ENCODE peak calls at places on chromosomes 2 and 18, in five cellular contexts. G is AG04450; R is GM23338; H is fibroblast of lung; L is CD4-positive, alpha-beta T cell. I is an unnamed sample.

GRCh38 chr2:152369176-152369860 is 34.3 kb downstream of the FMNL2 start:
- DNase-seq in G (peak), R (no peak), H (peak), L (no peak), I (no peak)

GRCh38 chr2:134845719-134846118 is 7.3 kb downstream of the ACMSD start:
- DNase-seq in G (no peak), R (no peak), H (peak), L (no peak), I (no peak)

GRCh38 chr2:158998486-158999248 is 30.2 kb downstream of the TANC1 start:
- DNase-seq in G (no peak), R (no peak), H (peak), L (no peak), I (no peak)

GRCh38 chr18:57837917-57838548 is 34.9 kb upstream of the ATP8B1 start:
- DNase-seq in G (no peak), R (no peak), H (no peak), L (no peak), I (no peak)

GRCh38 chr2:12935226-12935625 is 218.5 kb downstream of the TRIB2 start:
- DNase-seq in G (no peak), R (peak), H (no peak), L (no peak), I (no peak)

GRCh38 chr2:39772086-39772811 is 6.8 kb downstream of the THUMPD2 start:
- DNase-seq in G (no peak), R (peak), H (peak), L (no peak), I (no peak)

GRCh38 chr2:26982102-26982742 is 11.8 kb downstream of the MAPRE3 start:
- DNase-seq in G (no peak), R (peak), H (peak), L (no peak), I (peak)

GRCh38 chr18:50446629-50447028 is 71.8 kb downstream of the SKA1 start:
- DNase-seq in G (no peak), R (peak), H (no peak), L (no peak), I (no peak)

GRCh38 chr18:8548186-8548585 is 61.1 kb upstream of the RAB12 start:
- DNase-seq in G (peak), R (no peak), H (no peak), L (no peak), I (no peak)

GRCh38 chr2:132503621-132504200 is 87.1 kb downstream of the GPR39 start:
- DNase-seq in G (no peak), R (no peak), H (no peak), L (no peak), I (no peak)

GRCh38 chr2:134212726-134213125 is 41.1 kb upstream of the MGAT5 start:
- DNase-seq in G (no peak), R (no peak), H (no peak), L (no peak), I (no peak)

GRCh38 chr18:6613581-6613980 is 115.9 kb upstream of the ARHGAP28 start:
- DNase-seq in G (no peak), R (peak), H (no peak), L (no peak), I (no peak)

GRCh38 chr2:51697095-51697494 is 665.2 kb upstream of the NRXN1 start:
- DNase-seq in G (no peak), R (no peak), H (no peak), L (no peak), I (no peak)

GRCh38 chr18:49066977-49067556 is 116.3 kb upstream of the SMAD7 start:
- DNase-seq in G (no peak), R (no peak), H (no peak), L (no peak), I (no peak)

GRCh38 chr18:12515550-12515949 is 107.8 kb downstream of the PRELID3A start:
- DNase-seq in G (no peak), R (no peak), H (no peak), L (no peak), I (no peak)

GRCh38 chr2:9737053-9737875 is 106.0 kb upstream of the TAF1B start:
- DNase-seq in G (no peak), R (no peak), H (no peak), L (no peak), I (no peak)

GRCh38 chr18:60372598-60372997 is at the start of gene MC4R:
- DNase-seq in G (peak), R (peak), H (peak), L (no peak), I (peak)

GRCh38 chr18:22174341-22175148 is 5.2 kb downstream of the GATA6 start:
- DNase-seq in G (no peak), R (no peak), H (peak), L (no peak), I (no peak)

GRCh38 chr2:72927619-72928537 is 10.6 kb downstream of the EMX1 start:
- DNase-seq in G (no peak), R (no peak), H (no peak), L (no peak), I (no peak)

GRCh38 chr2:145066151-145066661 is 546.3 kb upstream of the ZEB2 start:
- DNase-seq in G (no peak), R (no peak), H (peak), L (no peak), I (no peak)

GRCh38 chr2:145066795-145067194 is 546.9 kb upstream of the ZEB2 start:
- DNase-seq in G (no peak), R (no peak), H (no peak), L (no peak), I (no peak)

GRCh38 chr2:70966681-70967080 is 11.7 kb upstream of the ANKRD53 start:
- DNase-seq in G (no peak), R (no peak), H (no peak), L (no peak), I (no peak)

GRCh38 chr2:189659734-189660133 is 1.5 kb upstream of the ASNSD1 start:
- DNase-seq in G (no peak), R (no peak), H (no peak), L (no peak), I (no peak)

GRCh38 chr2:61535449-61535848 is 2.7 kb downstream of the XPO1 start:
- DNase-seq in G (no peak), R (no peak), H (peak), L (no peak), I (no peak)

GRCh38 chr2:220279372-220279771 is 651.9 kb downstream of the SLC4A3 start:
- DNase-seq in G (peak), R (no peak), H (peak), L (no peak), I (no peak)

GRCh38 chr18:75114231-75114630 is 94.7 kb downstream of the PTGR3 start:
- DNase-seq in G (no peak), R (no peak), H (no peak), L (no peak), I (no peak)

GRCh38 chr2:224982910-224983688 is 59.2 kb downstream of the DOCK10 start:
- DNase-seq in G (peak), R (peak), H (peak), L (peak), I (peak)

GRCh38 chr18:72555983-72556382 is 11.8 kb upstream of the CBLN2 start:
- DNase-seq in G (no peak), R (no peak), H (no peak), L (no peak), I (no peak)

GRCh38 chr2:26469092-26469710 is 8.7 kb downstream of the OTOF start:
- DNase-seq in G (peak), R (peak), H (peak), L (no peak), I (peak)

GRCh38 chr2:163348843-163349395 is 386.9 kb downstream of the FIGN start:
- DNase-seq in G (peak), R (peak), H (peak), L (no peak), I (no peak)

GRCh38 chr2:168790226-168790902 is 12.1 kb upstream of the NOSTRIN start:
- DNase-seq in G (no peak), R (no peak), H (no peak), L (no peak), I (no peak)

GRCh38 chr2:120224256-120224655 is 1.1 kb upstream of the TMEM185B start:
- DNase-seq in G (no peak), R (no peak), H (no peak), L (no peak), I (no peak)

GRCh38 chr18:27467073-27467472 is 282.0 kb upstream of the CHST9 start:
- DNase-seq in G (no peak), R (no peak), H (no peak), L (no peak), I (no peak)

GRCh38 chr18:25239636-25240468 is 112.1 kb downstream of the ZNF521 start:
- DNase-seq in G (no peak), R (no peak), H (peak), L (no peak), I (no peak)

GRCh38 chr2:239002960-239003932 is 155.4 kb downstream of the TWIST2 start:
- DNase-seq in G (peak), R (no peak), H (peak), L (no peak), I (no peak)

GRCh38 chr2:171386627-171387026 is 47.2 kb downstream of the METTL8 start:
- DNase-seq in G (no peak), R (peak), H (no peak), L (no peak), I (no peak)

GRCh38 chr2:129165001-129165400 is 814.5 kb upstream of the RAB6C start:
- DNase-seq in G (no peak), R (no peak), H (peak), L (no peak), I (no peak)

DNA sequence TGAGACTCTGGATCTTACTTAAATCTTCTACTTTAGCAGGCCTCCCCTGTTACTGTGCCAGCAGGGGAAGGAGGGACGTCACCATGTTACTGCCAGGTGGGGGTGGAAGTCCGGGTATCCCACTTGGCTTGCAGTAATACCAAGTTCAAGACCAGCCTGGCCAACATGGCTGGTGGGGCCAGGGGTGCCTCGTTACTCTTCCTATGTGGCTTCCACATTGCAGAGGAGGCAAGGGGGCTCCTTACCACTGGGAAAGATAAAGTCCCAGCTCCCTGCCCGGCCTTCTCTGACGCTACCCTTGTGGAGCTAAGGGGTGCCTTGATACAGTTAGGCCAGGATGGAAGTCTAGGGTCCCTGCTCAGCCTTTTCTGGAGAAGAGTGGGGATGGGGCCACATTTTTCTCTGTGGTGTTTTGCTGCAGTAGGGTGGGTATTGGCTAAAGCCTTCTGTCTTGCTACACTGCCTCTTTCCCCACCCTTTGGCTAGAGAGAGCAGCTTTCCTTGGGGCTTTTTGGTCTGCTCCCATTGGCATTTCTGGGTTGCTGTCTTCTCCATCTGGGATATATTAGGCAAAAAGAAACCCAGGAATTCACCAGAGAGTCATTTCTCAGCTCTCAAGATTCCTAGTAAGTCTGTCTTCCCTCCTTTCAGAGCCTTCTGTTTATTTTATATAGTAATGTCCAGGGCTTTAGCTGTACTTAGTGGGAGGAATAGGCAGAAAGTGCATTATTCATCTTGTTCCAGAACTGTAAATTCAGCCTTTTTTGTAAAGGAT is 21.9 kb downstream of the ELMOD3 start:
- DNase-seq in G (peak), R (no peak), H (no peak), L (no peak), I (no peak)
- H3K27ac ChIP-seq in G (peak), R (no peak), H (no peak), L (no peak), I (no peak)

GRCh38 chr2:222514901-222515300 is 90.6 kb downstream of the SGPP2 start:
- DNase-seq in G (no peak), R (no peak), H (no peak), L (no peak), I (no peak)

GRCh38 chr2:222521099-222521498 is 96.8 kb downstream of the SGPP2 start:
- DNase-seq in G (no peak), R (no peak), H (no peak), L (no peak), I (no peak)

GRCh38 chr2:222523783-222524544 is 99.6 kb downstream of the SGPP2 start:
- DNase-seq in G (no peak), R (no peak), H (no peak), L (no peak), I (no peak)

DNA sequence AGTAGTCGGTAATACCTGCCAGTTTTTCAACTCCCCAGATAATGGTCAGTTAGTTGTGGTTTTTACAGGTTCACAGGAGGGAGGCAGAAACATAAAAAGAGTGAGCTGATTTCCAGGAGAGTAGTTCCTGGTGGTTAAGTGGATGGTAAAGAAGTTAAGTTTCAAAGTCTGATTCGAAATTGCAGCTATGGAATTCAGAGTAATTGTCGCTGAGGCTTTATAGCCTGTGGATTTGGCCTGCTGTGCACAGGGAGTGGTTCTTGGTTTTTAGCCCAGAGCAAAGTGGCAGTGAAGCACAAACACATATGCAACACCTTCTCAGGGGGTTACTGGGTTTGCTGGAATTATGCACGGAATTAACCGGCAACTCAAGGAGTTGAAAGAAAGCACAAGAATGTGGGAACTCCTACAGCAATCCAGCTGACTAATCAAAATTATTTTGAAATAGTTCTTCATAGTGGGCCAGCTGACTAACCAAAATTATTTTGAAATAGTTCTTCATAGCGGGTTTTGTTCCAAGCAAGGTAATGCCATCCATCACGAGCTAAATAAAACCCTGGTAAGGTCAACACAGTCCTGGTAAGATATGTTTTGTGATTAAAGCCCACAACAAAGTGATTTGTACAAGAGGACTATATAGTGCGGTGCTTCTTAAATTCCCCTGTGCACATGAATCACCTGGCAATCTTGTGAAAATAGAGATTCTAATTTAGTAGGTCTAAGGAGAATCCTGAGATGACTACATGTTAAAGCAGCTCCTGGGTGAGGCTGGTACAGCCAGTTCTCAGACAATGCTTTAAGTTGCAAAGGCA is 94.4 kb downstream of the SGPP2 start:
- DNase-seq in G (no peak), R (peak), H (peak), L (no peak), I (no peak)
- H3K27ac ChIP-seq in G (no peak), R (no peak), H (no peak), L (no peak), I (no peak)

DNA sequence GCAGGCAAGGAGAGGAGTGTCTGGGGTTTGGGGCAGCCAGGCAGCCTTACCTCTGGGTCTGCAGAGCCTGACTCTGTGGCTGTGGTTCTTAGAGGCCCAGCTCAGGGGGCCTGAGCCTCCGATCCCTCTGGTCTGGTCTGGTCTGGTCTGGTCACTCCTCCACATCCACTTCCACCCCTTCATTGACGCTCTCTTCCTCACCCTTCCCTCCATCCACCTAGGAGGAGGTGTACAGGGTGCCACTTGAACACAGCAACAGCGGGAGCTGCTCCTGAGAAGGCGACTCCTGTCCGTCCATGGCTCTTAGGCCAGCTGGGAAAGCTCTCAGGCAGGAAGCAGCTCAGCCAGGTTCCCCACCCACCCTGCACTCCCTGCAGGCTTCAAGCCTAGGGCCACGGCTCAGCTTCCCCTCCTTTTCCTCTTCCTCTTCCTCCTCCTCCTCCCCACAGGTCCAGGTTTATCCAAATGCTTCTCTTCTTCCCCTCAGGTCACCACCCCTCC is 16.9 kb downstream of the GPR55 start:
- DNase-seq in G (no peak), R (no peak), H (peak), L (no peak), I (no peak)
- H3K27ac ChIP-seq in G (peak), R (no peak), H (peak), L (no peak), I (no peak)

GRCh38 chr2:75657794-75658193 is 11.2 kb downstream of the MRPL19 start:
- DNase-seq in G (no peak), R (no peak), H (no peak), L (no peak), I (no peak)

GRCh38 chr2:75654012-75654411 is 7.4 kb downstream of the MRPL19 start:
- DNase-seq in G (no peak), R (peak), H (no peak), L (no peak), I (no peak)

GRCh38 chr2:75655861-75656260 is 9.3 kb downstream of the MRPL19 start:
- DNase-seq in G (peak), R (no peak), H (no peak), L (no peak), I (no peak)

DNA sequence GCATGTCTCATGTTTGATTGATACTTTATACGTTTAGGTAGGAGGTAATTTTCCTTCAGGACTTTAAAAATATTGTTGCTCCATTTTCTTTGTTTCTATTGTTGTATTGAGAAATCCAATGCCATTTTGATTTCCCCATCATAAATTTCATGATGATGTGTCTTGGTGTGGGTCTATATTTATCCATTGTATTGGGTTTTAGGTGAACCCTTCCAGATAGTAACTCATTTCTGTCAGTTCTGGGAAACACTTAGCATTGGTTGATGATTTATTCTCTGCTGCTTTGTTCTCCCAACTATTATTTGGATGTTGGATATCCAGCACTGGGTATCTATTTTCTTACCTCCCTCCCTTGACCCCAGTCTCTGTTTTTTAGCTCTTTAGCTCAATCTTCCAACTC is 10.0 kb downstream of the MRPL19 start:
- DNase-seq in G (no peak), R (no peak), H (no peak), L (no peak), I (no peak)
- H3K27ac ChIP-seq in G (no peak), R (no peak), H (no peak), L (no peak), I (no peak)

GRCh38 chr18:80109676-80110078 is 615 bp downstream of the ADNP2 start:
- DNase-seq in G (no peak), R (peak), H (peak), L (peak), I (no peak)
- H3K27ac ChIP-seq in G (no peak), R (no peak), H (peak), L (no peak), I (peak)

DNA sequence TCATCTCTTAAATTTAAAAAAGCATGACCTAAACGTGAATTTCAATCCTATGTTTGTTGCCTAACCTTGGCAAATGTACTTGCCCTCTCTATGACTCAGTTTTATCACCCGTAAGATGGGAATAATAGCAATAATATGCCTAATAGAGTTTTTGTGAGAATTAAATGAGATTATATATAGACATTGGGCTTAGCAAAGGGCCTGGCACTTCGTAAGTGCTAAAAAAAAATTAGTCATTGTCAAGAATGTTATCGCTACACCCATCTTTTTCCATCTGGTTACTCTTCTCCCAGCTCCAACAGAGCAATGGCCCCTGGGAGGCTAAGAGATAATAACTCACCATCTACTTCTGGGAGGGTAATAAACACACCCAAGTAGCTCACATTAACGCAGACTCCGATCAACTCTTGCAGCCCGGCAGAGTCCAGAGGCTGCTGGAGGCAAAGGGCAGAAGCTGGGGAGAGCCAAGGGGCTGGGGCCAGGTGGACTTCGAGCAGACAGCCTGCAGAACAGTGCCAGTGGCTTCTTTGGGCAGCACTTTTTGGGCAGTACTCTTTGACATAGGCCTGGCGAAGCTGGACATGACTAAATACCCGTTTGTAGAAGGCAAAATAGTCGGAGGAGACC is 63.9 kb upstream of the STPG4 start:
- DNase-seq in G (no peak), R (no peak), H (no peak), L (no peak), I (no peak)
- H3K27ac ChIP-seq in G (no peak), R (no peak), H (no peak), L (no peak), I (no peak)

I was measured in DND-41.